ENCODE peak calls at places on chromosomes 2 and 18, in nine cellular contexts. I, M, T, B, L, S, D, C and O are unnamed samples.

GRCh38 chr18:2907459-2908145 is 60.8 kb downstream of the EMILIN2 start:
- DNase-seq in I (no peak), M (no peak), T (no peak), B (no peak), L (no peak), S (no peak), D (no peak), C (no peak), O (no peak)

GRCh38 chr2:10342245-10342951 is 39.7 kb downstream of the HPCAL1 start:
- DNase-seq in I (no peak), M (no peak), T (no peak), B (no peak), L (no peak), S (no peak), D (no peak), C (no peak), O (no peak)

GRCh38 chr2:202377308-202377736 is 1.2 kb downstream of the BMPR2 start:
- DNase-seq in I (peak; percentile 48), M (peak; percentile 69), T (no peak), B (peak; percentile 47), L (peak; percentile 22), S (peak; percentile 43), D (peak; percentile 63), C (peak; percentile 74), O (no peak)

GRCh38 chr18:46239998-46240397 is 135.8 kb downstream of the HAUS1 start:
- DNase-seq in I (no peak), M (no peak), T (no peak), B (no peak), L (no peak), S (no peak), D (no peak), C (no peak), O (no peak)

GRCh38 chr2:239268549-239268948 is 132.3 kb downstream of the HDAC4 start:
- DNase-seq in I (no peak), M (no peak), T (no peak), B (no peak), L (no peak), S (no peak), D (peak; percentile 8), C (no peak), O (no peak)

GRCh38 chr2:68317971-68318685 is 1.6 kb downstream of the CNRIP1 start:
- DNase-seq in I (no peak), M (no peak), T (no peak), B (peak; percentile 20), L (no peak), S (peak; percentile 6), D (no peak), C (no peak), O (no peak)

GRCh38 chr2:85649201-85650190 is 18.5 kb downstream of the SFTPB start:
- DNase-seq in I (no peak), M (no peak), T (no peak), B (peak; percentile 55), L (peak; percentile 76), S (no peak), D (no peak), C (no peak), O (peak; percentile 30)

GRCh38 chr2:163467206-163467605 is 268.6 kb downstream of the FIGN start:
- DNase-seq in I (no peak), M (no peak), T (no peak), B (no peak), L (no peak), S (no peak), D (no peak), C (no peak), O (no peak)

GRCh38 chr2:14023558-14023957 is 609.0 kb upstream of the LRATD1 start:
- DNase-seq in I (no peak), M (no peak), T (no peak), B (no peak), L (no peak), S (peak; percentile 47), D (no peak), C (no peak), O (no peak)

GRCh38 chr18:47246027-47246971 is 5.2 kb downstream of the SKOR2 start:
- DNase-seq in I (no peak), M (no peak), T (no peak), B (no peak), L (no peak), S (peak; percentile 51), D (no peak), C (no peak), O (no peak)

DNA sequence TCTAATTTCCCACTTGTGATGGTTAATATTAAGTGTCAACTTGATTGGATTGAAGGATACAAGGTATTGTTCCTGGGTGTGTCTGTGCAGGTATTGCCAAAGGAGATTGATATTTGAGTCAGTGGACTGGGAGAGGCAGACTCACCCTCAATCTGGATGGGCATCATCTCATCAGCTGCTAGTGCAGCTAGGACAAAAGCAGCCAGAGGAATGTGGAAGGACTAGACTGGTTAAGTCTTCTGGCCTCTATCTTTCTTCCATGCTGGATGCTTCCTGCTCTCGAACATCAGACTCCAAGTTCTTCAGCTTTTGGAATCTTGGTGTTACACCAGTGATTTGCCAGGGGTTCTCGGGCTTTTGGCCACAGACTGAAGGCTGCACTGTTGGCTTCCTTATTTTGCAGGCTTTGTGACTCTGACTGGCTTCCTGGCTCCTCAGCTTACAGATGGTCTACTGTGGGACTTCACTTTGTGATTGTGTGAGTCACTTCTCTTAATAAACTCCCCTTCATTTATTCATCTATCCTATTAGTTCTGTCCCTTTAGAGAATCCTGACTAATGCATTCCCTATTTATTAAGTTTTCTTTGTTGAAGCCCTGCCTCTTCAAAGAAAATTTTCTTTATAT is 1087.5 kb upstream of the NXPH2 start:
- DNase-seq in I (no peak), M (no peak), T (no peak), B (no peak), L (no peak), S (no peak), D (no peak), C (no peak), O (no peak)
- TF ChIP-seq CTCF in I (no peak), M (no peak), T (no peak), B (no peak), L (no peak), S (no peak), D (no peak), C (no peak), O (no peak)

GRCh38 chr2:240797500-240797895 is 22.5 kb downstream of the KIF1A start:
- DNase-seq in I (no peak), M (no peak), T (no peak), B (no peak), L (no peak), S (no peak), D (no peak), C (peak; percentile 39), O (no peak)

GRCh38 chr2:240797914-240798313 is 22.1 kb downstream of the KIF1A start:
- DNase-seq in I (no peak), M (no peak), T (no peak), B (no peak), L (no peak), S (no peak), D (peak; percentile 17), C (peak; percentile 53), O (no peak)

GRCh38 chr2:240795468-240795867 is 24.6 kb downstream of the KIF1A start:
- DNase-seq in I (no peak), M (no peak), T (no peak), B (no peak), L (no peak), S (no peak), D (peak; percentile 11), C (peak; percentile 50), O (no peak)

GRCh38 chr2:240795916-240796510 is 24.0 kb downstream of the KIF1A start:
- DNase-seq in I (no peak), M (no peak), T (no peak), B (no peak), L (no peak), S (no peak), D (peak; percentile 8), C (peak; percentile 58), O (no peak)

DNA sequence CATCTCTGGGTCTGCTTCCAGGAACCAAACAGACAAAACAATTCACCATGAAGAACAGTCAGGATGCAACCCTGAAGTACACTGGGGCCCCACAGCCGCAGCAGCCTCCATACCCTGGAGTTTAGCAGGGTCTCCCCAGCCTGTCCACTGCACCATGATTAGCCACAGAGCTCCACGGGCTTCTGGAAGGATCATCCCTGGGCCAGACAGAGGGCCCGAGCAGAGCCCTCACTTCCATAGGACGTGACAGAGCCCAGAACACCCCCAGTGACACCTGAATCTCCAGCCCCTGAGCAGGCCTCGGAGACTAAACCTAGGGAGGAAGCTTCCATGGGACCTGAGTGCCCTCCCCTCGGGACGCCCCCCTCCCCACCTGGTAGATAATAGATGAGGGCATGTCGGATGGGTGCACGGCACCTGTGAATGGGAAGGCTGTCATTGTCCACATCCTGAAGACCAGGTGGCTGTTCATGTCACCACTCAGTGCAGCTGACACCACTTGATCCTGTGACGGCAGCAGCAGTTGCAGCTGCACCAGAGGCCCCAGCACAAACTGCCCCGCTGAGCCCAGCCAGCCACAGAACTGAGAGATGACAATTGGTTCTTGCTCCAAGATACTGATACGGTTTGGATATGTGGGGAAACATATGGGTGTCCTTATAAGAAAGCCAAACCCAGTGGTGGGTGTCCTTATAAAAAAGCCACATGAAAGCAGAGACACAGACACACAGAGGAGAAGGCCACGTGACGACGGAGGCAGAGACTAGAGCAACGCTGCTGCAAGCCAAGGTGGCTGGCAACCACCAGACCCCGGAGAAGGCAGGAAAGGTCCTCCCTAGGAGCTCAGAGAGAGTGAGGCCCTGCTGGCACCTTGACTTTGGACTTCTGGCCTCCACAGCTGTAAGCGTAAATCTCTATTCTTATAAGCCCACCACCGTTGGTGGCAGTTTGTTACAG is 23.2 kb downstream of the KIF1A start:
- DNase-seq in I (no peak), M (no peak), T (no peak), B (no peak), L (no peak), S (no peak), D (peak; percentile 6), C (peak; percentile 39), O (no peak)
- H3K4me3 ChIP-seq in I (no peak overlapping the region), M (no peak overlapping the region), T (no peak overlapping the region), B (no peak overlapping the region), L (no peak overlapping the region), S (no peak overlapping the region), D (no peak overlapping the region), C (no peak overlapping the region), O (no peak overlapping the region)

DNA sequence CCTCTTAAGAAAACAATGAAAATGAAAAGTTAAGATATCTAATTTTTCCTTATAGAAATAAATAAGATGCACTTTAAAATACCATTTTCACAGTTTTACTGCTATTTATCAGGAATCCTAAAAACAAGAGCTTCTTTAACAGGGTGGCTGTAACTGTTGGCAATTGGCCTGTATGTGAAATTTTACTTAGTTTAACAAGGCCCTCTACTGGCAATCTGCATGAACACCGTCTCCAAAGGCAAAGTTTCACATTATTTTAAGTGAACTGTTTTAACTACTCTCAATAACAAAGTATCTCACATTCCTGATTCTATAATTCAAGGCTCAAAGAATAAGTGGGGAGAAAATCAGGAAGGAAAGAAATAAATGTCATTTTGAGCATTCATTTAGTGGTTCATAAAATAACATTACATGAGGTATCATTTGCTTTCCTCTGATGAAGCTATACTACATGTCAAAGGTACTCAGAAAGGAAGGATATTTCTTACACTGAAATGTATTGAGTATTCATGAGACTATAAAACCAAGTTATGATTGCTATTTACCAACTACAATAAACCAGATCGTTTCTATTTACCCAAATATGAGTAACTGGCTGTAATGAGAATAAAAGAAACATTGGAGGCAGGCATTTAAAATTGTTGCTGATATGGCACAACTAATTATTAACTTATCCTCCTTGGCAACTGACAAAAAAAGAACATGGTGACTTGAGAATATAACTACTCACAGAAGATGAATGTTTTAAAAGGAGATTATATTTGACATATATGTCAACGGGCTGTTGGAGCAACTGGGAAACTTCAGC is 7.0 kb downstream of the NCKAP5 start:
- DNase-seq in I (no peak), M (no peak), T (no peak), B (peak; percentile 89), L (peak; percentile 70), S (peak; percentile 77), D (no peak), C (no peak), O (no peak)
- TF ChIP-seq CTCF in I (peak; percentile 61), M (peak; percentile 80), T (peak; percentile 86), B (peak; percentile 76), L (peak; percentile 81), S (peak; percentile 66), D (peak; percentile 70), C (peak; percentile 40), O (peak; percentile 72)

GRCh38 chr2:99066602-99067001 is 74.9 kb upstream of the C2orf15 start:
- DNase-seq in I (peak; percentile 38), M (no peak), T (no peak), B (peak; percentile 70), L (peak; percentile 59), S (peak; percentile 69), D (no peak), C (no peak), O (peak; percentile 8)
- H3K4me3 ChIP-seq in I (no peak overlapping the region), M (no peak overlapping the region), T (no peak overlapping the region), B (no peak overlapping the region), L (no peak overlapping the region), S (no peak overlapping the region), D (no peak overlapping the region), C (no peak overlapping the region), O (no peak overlapping the region)